ENCODE peak calls at places on chromosome 7, in six cellular contexts. D, W, N, I, Z and K are unnamed samples. For H3K36me3, the result is how much of the 10 kb centered on the place peaks cover.

GRCh38 chr7:122550545-122550944 is 148.4 kb downstream of the RNF133 start:
- DNase-seq in N (no peak), D (no peak), W (no peak), Z (no peak), I (no peak), K (no peak)

GRCh38 chr7:143882020-143882610 is 19.9 kb downstream of the TCAF1 start:
- DNase-seq in D (peak), N (no peak), I (peak), W (peak), Z (peak), K (no peak)

GRCh38 chr7:102294589-102294988 is 7.9 kb downstream of the SH2B2 start:
- DNase-seq in N (no peak), I (no peak), W (no peak), Z (no peak), D (no peak), K (no peak)

GRCh38 chr7:82566752-82567151 is 123.2 kb upstream of the CACNA2D1 start:
- DNase-seq in I (no peak), N (no peak), D (no peak), Z (no peak), W (no peak), K (no peak)

GRCh38 chr7:26813426-26813825 is 51.0 kb downstream of the SKAP2 start:
- DNase-seq in D (no peak), I (no peak), N (no peak), Z (no peak), W (peak), K (no peak)

GRCh38 chr7:48518092-48518491 is 346.8 kb downstream of the ABCA13 start:
- DNase-seq in W (no peak), I (no peak), N (no peak), Z (no peak), D (no peak), K (no peak)

GRCh38 chr7:151125835-151126481 is 39.7 kb downstream of the AGAP3 start:
- DNase-seq in D (no peak), I (peak), W (no peak), N (no peak), Z (no peak), K (no peak)

GRCh38 chr7:77426521-77427051 is 10.4 kb upstream of the GSAP start:
- DNase-seq in D (no peak), W (peak), N (no peak), I (no peak), Z (no peak), K (no peak)

GRCh38 chr7:104127204-104127603 is 80.6 kb downstream of the ORC5 start:
- DNase-seq in I (no peak), W (no peak), Z (no peak), N (no peak), D (no peak), K (no peak)

GRCh38 chr7:21023841-21024502 is 237.3 kb upstream of the SP8 start:
- DNase-seq in I (no peak), D (no peak), N (no peak), W (no peak), Z (no peak), K (no peak)

GRCh38 chr7:35752727-35753126 is 48.1 kb upstream of the SEPTIN7 start:
- DNase-seq in Z (no peak), W (no peak), N (no peak), D (no peak), I (no peak), K (no peak)

GRCh38 chr7:139393621-139394215 is 34.0 kb downstream of the LUC7L2 start:
- DNase-seq in W (no peak), I (no peak), D (no peak), N (no peak), Z (no peak), K (no peak)

DNA sequence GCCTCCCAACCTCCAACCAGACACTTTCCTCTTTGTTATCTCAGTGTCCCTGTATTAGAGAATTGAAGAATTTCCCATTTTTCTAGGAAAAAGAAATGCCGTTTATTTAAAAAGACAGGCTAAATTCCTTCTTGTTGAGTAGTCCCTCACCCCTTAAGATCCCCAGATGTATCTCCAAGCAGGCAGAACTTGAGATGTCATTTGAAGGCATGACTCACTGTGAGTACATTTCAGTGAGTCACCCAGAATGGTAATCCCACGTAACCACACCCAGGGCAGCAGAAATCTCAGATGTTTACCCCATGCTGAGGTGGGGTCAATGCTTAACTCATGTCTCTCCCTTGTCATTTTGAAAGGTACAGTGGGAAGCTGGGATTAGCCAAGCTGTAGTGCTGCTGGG is 4.4 kb downstream of the ZNF655 start:
- DNase-seq in Z (no peak), D (no peak), I (no peak), W (peak), N (no peak), K (no peak)
- H3K36me3 ChIP-seq in Z (under half), D (half or more), I (under half), W (half or more), N (under half), K (under half)

GRCh38 chr7:111730476-111731300 is 168.4 kb upstream of the IMMP2L start:
- DNase-seq in I (no peak), N (no peak), Z (no peak), D (no peak), W (peak), K (no peak)
- TF ChIP-seq CTCF in I (no peak), N (peak), Z (no peak), D (peak), W (peak), K (no peak)

DNA sequence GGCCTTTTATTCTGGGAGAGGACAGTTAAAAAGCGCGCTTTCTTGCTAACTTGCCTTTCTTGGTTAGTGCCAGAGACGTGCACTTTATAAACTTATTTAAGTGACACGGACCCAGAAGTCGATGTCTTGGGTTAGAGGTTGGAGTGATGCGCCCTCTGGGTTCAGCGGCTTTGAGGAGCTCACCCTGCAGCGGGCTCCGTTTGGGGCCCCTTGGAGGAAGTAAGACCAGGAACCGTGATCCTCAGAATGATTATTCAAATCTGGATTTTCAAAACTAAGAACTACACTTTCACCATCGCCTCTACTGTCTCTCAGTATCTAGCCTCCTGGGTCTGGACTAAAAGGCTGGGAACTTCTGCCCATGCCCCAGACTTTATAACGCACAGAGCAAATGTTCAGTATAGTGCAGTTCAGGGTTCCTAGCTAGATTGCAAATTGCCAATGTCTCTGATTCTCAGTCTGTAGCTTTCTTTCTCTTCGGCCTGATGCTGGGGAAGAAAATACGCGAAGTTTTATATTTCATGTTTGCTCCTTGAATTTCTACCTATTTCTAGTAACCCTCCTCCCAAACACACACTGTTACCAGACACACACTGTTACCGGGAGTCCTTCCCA is 18.6 kb upstream of the SMO start:
- DNase-seq in W (no peak), Z (no peak), I (no peak), D (no peak), N (no peak), K (no peak)
- H3K4me3 ChIP-seq in W (no peak), Z (peak), I (no peak), D (peak), N (peak), K (peak)

GRCh38 chr7:149584009-149584408 is 86.4 kb upstream of the ZNF746 start:
- DNase-seq in I (no peak), D (no peak), Z (no peak), W (no peak), N (no peak), K (no peak)
- H3K36me3 ChIP-seq in I (under half), D (under half), Z (under half), W (under half), N (under half), K (under half)

DNA sequence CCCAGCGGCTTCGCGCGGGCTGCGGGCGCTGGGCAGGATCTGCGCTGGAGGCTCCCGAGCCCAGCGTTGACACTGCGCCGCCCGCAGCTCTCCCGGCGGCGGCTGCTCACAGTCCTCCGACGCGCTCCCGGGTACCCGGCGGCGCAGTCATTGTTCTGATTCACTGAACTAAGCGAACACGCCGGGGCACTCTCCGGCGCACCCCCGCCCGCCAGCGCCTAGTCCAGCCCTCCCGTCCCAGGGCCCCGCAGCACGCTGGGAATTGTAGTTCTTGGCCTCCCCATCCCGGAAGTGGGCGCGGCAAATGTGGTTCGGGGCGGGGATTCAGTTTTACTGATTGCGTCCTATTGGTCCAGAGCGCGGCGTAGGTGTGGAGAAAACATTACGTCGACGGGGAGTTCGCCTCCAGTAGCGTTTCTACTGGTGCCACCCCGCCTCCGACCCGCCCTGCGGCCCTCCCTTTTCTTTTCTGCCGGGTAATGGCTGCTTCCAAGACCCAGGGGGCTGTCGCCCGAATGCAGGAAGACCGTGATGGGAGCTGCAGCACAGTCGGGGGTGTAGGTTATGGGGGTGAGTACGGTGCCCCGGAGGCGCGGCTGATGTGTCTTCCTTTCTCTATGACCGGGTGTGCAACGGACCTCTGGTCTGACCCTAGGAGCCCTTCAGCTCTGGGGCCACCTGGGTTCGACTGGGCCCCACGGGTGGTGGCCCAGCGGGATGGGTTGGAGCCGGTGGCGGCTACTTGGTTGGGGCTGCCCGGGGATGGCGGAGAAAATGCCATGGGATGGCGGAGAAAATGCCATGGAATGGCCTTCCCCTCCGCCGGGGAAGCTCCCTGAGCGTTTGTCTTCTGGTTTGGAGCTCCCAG is at the start of the genes DOCK4 and ZNF277:
- DNase-seq in Z (peak), I (peak), D (peak), W (peak), N (peak), K (peak)
- TF ChIP-seq CTCF in Z (no peak), I (no peak), D (no peak), W (no peak), N (no peak), K (no peak)

DNA sequence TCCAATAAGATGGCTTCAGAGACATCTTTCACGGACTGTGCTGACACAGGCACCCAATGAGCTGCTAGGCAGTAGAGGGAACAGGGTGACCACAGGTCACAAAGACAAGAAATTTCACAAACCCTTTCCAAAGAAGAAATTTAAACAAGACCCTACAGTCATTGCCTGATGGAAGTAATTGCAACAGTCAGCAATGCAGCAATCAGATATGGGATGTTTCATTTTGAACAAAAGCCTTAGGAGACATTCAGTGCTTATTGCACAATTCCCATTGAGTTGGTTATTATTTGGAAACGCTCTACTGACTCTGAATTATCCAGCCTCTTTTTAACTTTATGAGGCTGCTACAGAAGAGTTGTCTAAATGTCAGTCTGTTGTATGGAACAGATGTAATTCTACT is 85.5 kb downstream of the ETV1 start:
- DNase-seq in N (no peak), Z (no peak), D (no peak), I (no peak), W (peak), K (no peak)
- H3K4me3 ChIP-seq in N (no peak), Z (no peak), D (no peak), I (no peak), W (no peak), K (no peak)

GRCh38 chr7:157188091-157188665 is 49.5 kb downstream of the UBE3C start:
- DNase-seq in D (no peak), I (no peak), W (no peak), N (no peak), Z (no peak), K (no peak)
- H3K36me3 ChIP-seq in D (half or more), I (under half), W (under half), N (under half), Z (under half), K (under half)

GRCh38 chr7:107467972-107468371 is 1.9 kb upstream of the GPR22 start:
- DNase-seq in D (no peak), N (no peak), Z (no peak), W (no peak), I (no peak), K (no peak)

GRCh38 chr7:107464666-107465065 is 5.2 kb upstream of the GPR22 start:
- DNase-seq in W (no peak), D (no peak), I (no peak), N (no peak), Z (no peak), K (no peak)

GRCh38 chr7:107461938-107462533 is 7.8 kb upstream of the GPR22 start:
- DNase-seq in I (no peak), N (no peak), W (no peak), D (no peak), Z (no peak), K (no peak)

GRCh38 chr7:107468824-107469223 is 1.0 kb upstream of the GPR22 start:
- DNase-seq in N (no peak), D (no peak), W (no peak), Z (no peak), I (no peak), K (no peak)

GRCh38 chr7:107463139-107464078 is 6.4 kb upstream of the GPR22 start:
- DNase-seq in D (peak), Z (peak), W (peak), N (peak), I (no peak), K (no peak)
- TF ChIP-seq CTCF in D (peak), Z (peak), W (peak), N (peak), I (peak), K (no peak)

GRCh38 chr7:3937146-3937545 is 636.1 kb downstream of the SDK1 start:
- DNase-seq in N (no peak), D (no peak), I (no peak), Z (no peak), W (no peak), K (no peak)
- H3K4me3 ChIP-seq in N (no peak), D (no peak), I (no peak), Z (no peak), W (no peak), K (no peak)